ENCODE peak calls at places on chromosomes 5 and 9, in seven cellular contexts. One of them, this sample, is unnamed.

GRCh38 chr5:164235176-164235914 is 729.9 kb downstream of the MAT2B start:
- DNase-seq in HT-29: no peak
- DNase-seq in T-helper 1 cell: no peak
- DNase-seq in sciatic nerve: no peak
- DNase-seq in iPS DF 6.9: no peak
- DNase-seq in dorsolateral prefrontal cortex: no peak
- DNase-seq in GM23338: no peak
- DNase-seq in this sample: no peak

GRCh38 chr5:150757087-150757649 is 1.6 kb downstream of the DCTN4 start:
- DNase-seq in HT-29: no peak
- DNase-seq in T-helper 1 cell: no peak
- DNase-seq in sciatic nerve: no peak
- DNase-seq in iPS DF 6.9: no peak
- DNase-seq in dorsolateral prefrontal cortex: no peak
- DNase-seq in GM23338: no peak
- DNase-seq in this sample: no peak

GRCh38 chr5:96220610-96221390 is 212.2 kb downstream of the PCSK1 start:
- DNase-seq in HT-29: no peak
- DNase-seq in T-helper 1 cell: no peak
- DNase-seq in sciatic nerve: no peak
- DNase-seq in iPS DF 6.9: no peak
- DNase-seq in dorsolateral prefrontal cortex: no peak
- DNase-seq in GM23338: no peak
- DNase-seq in this sample: no peak

GRCh38 chr9:125426926-125427325 is 165.3 kb downstream of the GAPVD1 start:
- DNase-seq in HT-29: no peak
- DNase-seq in T-helper 1 cell: no peak
- DNase-seq in sciatic nerve: no peak
- DNase-seq in iPS DF 6.9: no peak
- DNase-seq in dorsolateral prefrontal cortex: no peak
- DNase-seq in GM23338: no peak
- DNase-seq in this sample: no peak

GRCh38 chr9:134064711-134065110 is 3.1 kb downstream of the BRD3 start:
- DNase-seq in HT-29: no peak
- DNase-seq in T-helper 1 cell: no peak
- DNase-seq in sciatic nerve: peak
- DNase-seq in iPS DF 6.9: no peak
- DNase-seq in dorsolateral prefrontal cortex: no peak
- DNase-seq in GM23338: peak
- DNase-seq in this sample: no peak

GRCh38 chr9:16413509-16414016 is 456.9 kb downstream of the BNC2 start:
- DNase-seq in HT-29: peak
- DNase-seq in T-helper 1 cell: no peak
- DNase-seq in sciatic nerve: no peak
- DNase-seq in iPS DF 6.9: no peak
- DNase-seq in dorsolateral prefrontal cortex: no peak
- DNase-seq in GM23338: no peak
- DNase-seq in this sample: no peak

GRCh38 chr5:78803386-78803785 is 154.8 kb upstream of the LHFPL2 start:
- DNase-seq in HT-29: no peak
- DNase-seq in T-helper 1 cell: no peak
- DNase-seq in sciatic nerve: peak
- DNase-seq in iPS DF 6.9: no peak
- DNase-seq in dorsolateral prefrontal cortex: peak
- DNase-seq in GM23338: no peak
- DNase-seq in this sample: no peak

GRCh38 chr9:132575811-132576210 is 6.6 kb upstream of the BARHL1 start:
- DNase-seq in HT-29: no peak
- DNase-seq in T-helper 1 cell: no peak
- DNase-seq in sciatic nerve: no peak
- DNase-seq in iPS DF 6.9: no peak
- DNase-seq in dorsolateral prefrontal cortex: no peak
- DNase-seq in GM23338: no peak
- DNase-seq in this sample: no peak

GRCh38 chr9:100811643-100812042 is 216.9 kb upstream of the PLPPR1 start:
- DNase-seq in HT-29: no peak
- DNase-seq in T-helper 1 cell: no peak
- DNase-seq in sciatic nerve: no peak
- DNase-seq in iPS DF 6.9: no peak
- DNase-seq in dorsolateral prefrontal cortex: no peak
- DNase-seq in GM23338: no peak
- DNase-seq in this sample: no peak

GRCh38 chr5:35698057-35698808 is 80.6 kb downstream of the SPEF2 start:
- DNase-seq in HT-29: no peak
- DNase-seq in T-helper 1 cell: no peak
- DNase-seq in sciatic nerve: no peak
- DNase-seq in iPS DF 6.9: no peak
- DNase-seq in dorsolateral prefrontal cortex: no peak
- DNase-seq in GM23338: no peak
- DNase-seq in this sample: no peak

GRCh38 chr5:151581347-151581746 is 9.8 kb downstream of the FAT2 start:
- DNase-seq in HT-29: no peak
- DNase-seq in T-helper 1 cell: no peak
- DNase-seq in sciatic nerve: peak
- DNase-seq in iPS DF 6.9: no peak
- DNase-seq in dorsolateral prefrontal cortex: no peak
- DNase-seq in GM23338: no peak
- DNase-seq in this sample: no peak

GRCh38 chr5:66306105-66306843 is 162.2 kb downstream of the SREK1 start:
- DNase-seq in HT-29: peak
- DNase-seq in T-helper 1 cell: no peak
- DNase-seq in sciatic nerve: no peak
- DNase-seq in iPS DF 6.9: peak
- DNase-seq in dorsolateral prefrontal cortex: peak
- DNase-seq in GM23338: peak
- DNase-seq in this sample: peak

GRCh38 chr9:87147803-87148202 is 200.5 kb upstream of the GAS1 start:
- DNase-seq in HT-29: no peak
- DNase-seq in T-helper 1 cell: no peak
- DNase-seq in sciatic nerve: peak
- DNase-seq in iPS DF 6.9: no peak
- DNase-seq in dorsolateral prefrontal cortex: no peak
- DNase-seq in GM23338: no peak
- DNase-seq in this sample: no peak

GRCh38 chr5:91288517-91288916 is 94.6 kb downstream of the ARRDC3 start:
- DNase-seq in HT-29: no peak
- DNase-seq in T-helper 1 cell: no peak
- DNase-seq in sciatic nerve: no peak
- DNase-seq in iPS DF 6.9: no peak
- DNase-seq in dorsolateral prefrontal cortex: no peak
- DNase-seq in GM23338: no peak
- DNase-seq in this sample: no peak

GRCh38 chr5:164422400-164422799 is 917.0 kb downstream of the MAT2B start:
- DNase-seq in HT-29: peak
- DNase-seq in T-helper 1 cell: no peak
- DNase-seq in sciatic nerve: no peak
- DNase-seq in iPS DF 6.9: peak
- DNase-seq in dorsolateral prefrontal cortex: no peak
- DNase-seq in GM23338: peak
- DNase-seq in this sample: no peak

GRCh38 chr5:149962040-149962439 is 1.5 kb downstream of the SLC26A2 start:
- DNase-seq in HT-29: peak
- DNase-seq in T-helper 1 cell: no peak
- DNase-seq in sciatic nerve: no peak
- DNase-seq in iPS DF 6.9: no peak
- DNase-seq in dorsolateral prefrontal cortex: no peak
- DNase-seq in GM23338: peak
- DNase-seq in this sample: peak

GRCh38 chr9:112348257-112348992 is 15.0 kb upstream of the PTBP3 start:
- DNase-seq in HT-29: peak
- DNase-seq in T-helper 1 cell: peak
- DNase-seq in sciatic nerve: peak
- DNase-seq in iPS DF 6.9: no peak
- DNase-seq in dorsolateral prefrontal cortex: peak
- DNase-seq in GM23338: peak
- DNase-seq in this sample: peak

GRCh38 chr5:82562696-82563240 is 284.6 kb upstream of the RPS23 start:
- DNase-seq in HT-29: no peak
- DNase-seq in T-helper 1 cell: no peak
- DNase-seq in sciatic nerve: no peak
- DNase-seq in iPS DF 6.9: no peak
- DNase-seq in dorsolateral prefrontal cortex: no peak
- DNase-seq in GM23338: no peak
- DNase-seq in this sample: no peak

GRCh38 chr5:119328753-119329602 is 26.8 kb upstream of the TNFAIP8 start:
- DNase-seq in HT-29: no peak
- DNase-seq in T-helper 1 cell: peak
- DNase-seq in sciatic nerve: no peak
- DNase-seq in iPS DF 6.9: no peak
- DNase-seq in dorsolateral prefrontal cortex: no peak
- DNase-seq in GM23338: no peak
- DNase-seq in this sample: no peak

GRCh38 chr5:170221319-170221718 is 11.5 kb upstream of the C5orf58 start:
- DNase-seq in HT-29: no peak
- DNase-seq in T-helper 1 cell: no peak
- DNase-seq in sciatic nerve: no peak
- DNase-seq in iPS DF 6.9: no peak
- DNase-seq in dorsolateral prefrontal cortex: no peak
- DNase-seq in GM23338: peak
- DNase-seq in this sample: peak

GRCh38 chr9:134546231-134546731 is 95.3 kb upstream of the COL5A1 start:
- DNase-seq in HT-29: no peak
- DNase-seq in T-helper 1 cell: no peak
- DNase-seq in sciatic nerve: peak
- DNase-seq in iPS DF 6.9: no peak
- DNase-seq in dorsolateral prefrontal cortex: no peak
- DNase-seq in GM23338: no peak
- DNase-seq in this sample: no peak

GRCh38 chr5:135150767-135151166 is 116.7 kb upstream of the PITX1 start:
- DNase-seq in HT-29: no peak
- DNase-seq in T-helper 1 cell: no peak
- DNase-seq in sciatic nerve: no peak
- DNase-seq in iPS DF 6.9: no peak
- DNase-seq in dorsolateral prefrontal cortex: no peak
- DNase-seq in GM23338: no peak
- DNase-seq in this sample: no peak

GRCh38 chr5:154542581-154542980 is 64.6 kb upstream of the HAND1 start:
- DNase-seq in HT-29: no peak
- DNase-seq in T-helper 1 cell: no peak
- DNase-seq in sciatic nerve: no peak
- DNase-seq in iPS DF 6.9: no peak
- DNase-seq in dorsolateral prefrontal cortex: no peak
- DNase-seq in GM23338: no peak
- DNase-seq in this sample: no peak

GRCh38 chr9:76704601-76705204 is 59.5 kb upstream of the PCA3 start:
- DNase-seq in HT-29: peak
- DNase-seq in T-helper 1 cell: no peak
- DNase-seq in sciatic nerve: no peak
- DNase-seq in iPS DF 6.9: peak
- DNase-seq in dorsolateral prefrontal cortex: no peak
- DNase-seq in GM23338: peak
- DNase-seq in this sample: peak

GRCh38 chr5:2562036-2562435 is 189.4 kb downstream of the IRX2 start:
- DNase-seq in HT-29: no peak
- DNase-seq in T-helper 1 cell: no peak
- DNase-seq in sciatic nerve: no peak
- DNase-seq in iPS DF 6.9: no peak
- DNase-seq in dorsolateral prefrontal cortex: no peak
- DNase-seq in GM23338: no peak
- DNase-seq in this sample: no peak

GRCh38 chr9:32571969-32572899 is 725 bp downstream of the NDUFB6 start:
- DNase-seq in HT-29: peak
- DNase-seq in T-helper 1 cell: peak
- DNase-seq in sciatic nerve: no peak
- DNase-seq in iPS DF 6.9: no peak
- DNase-seq in dorsolateral prefrontal cortex: peak
- DNase-seq in GM23338: peak
- DNase-seq in this sample: peak

GRCh38 chr5:55218966-55219365 is 8.1 kb downstream of the MCIDAS start:
- DNase-seq in HT-29: peak
- DNase-seq in T-helper 1 cell: no peak
- DNase-seq in sciatic nerve: no peak
- DNase-seq in iPS DF 6.9: no peak
- DNase-seq in dorsolateral prefrontal cortex: no peak
- DNase-seq in GM23338: peak
- DNase-seq in this sample: no peak

GRCh38 chr9:134375011-134375390 is 48.7 kb downstream of the RXRA start:
- DNase-seq in HT-29: no peak
- DNase-seq in T-helper 1 cell: no peak
- DNase-seq in sciatic nerve: no peak
- DNase-seq in iPS DF 6.9: no peak
- DNase-seq in dorsolateral prefrontal cortex: no peak
- DNase-seq in GM23338: no peak
- DNase-seq in this sample: no peak

GRCh38 chr9:73371801-73372200 is 220.1 kb downstream of the ANXA1 start:
- DNase-seq in HT-29: no peak
- DNase-seq in T-helper 1 cell: no peak
- DNase-seq in sciatic nerve: no peak
- DNase-seq in iPS DF 6.9: no peak
- DNase-seq in dorsolateral prefrontal cortex: no peak
- DNase-seq in GM23338: no peak
- DNase-seq in this sample: no peak

This sample was measured in NCI-H2227 treated with DMSO at 0.1 percent for 48 hours.